ENCODE peak calls at places on chromosomes 7 and 10, in four cellular contexts. B is PC-3, F is neural crest cell, W is BJ. D is an unnamed sample.

GRCh38 chr10:7006614-7007013 is 404.2 kb downstream of the SFMBT2 start:
- DNase-seq in W (no peak), F (no peak), B (no peak), D (no peak)

GRCh38 chr10:28400176-28400575 is 97.3 kb upstream of the MPP7 start:
- DNase-seq in F (no peak), W (no peak), B (no peak), D (no peak)

GRCh38 chr10:99941942-99942835 is 67.6 kb downstream of the DNMBP start:
- DNase-seq in W (no peak), F (no peak), B (no peak), D (no peak)

GRCh38 chr7:28409716-28410627 is 2.3 kb upstream of the CREB5 start:
- DNase-seq in F (peak), B (peak), W (no peak), D (peak)

GRCh38 chr10:86450806-86451603 is 70.6 kb downstream of the WAPL start:
- DNase-seq in B (no peak), W (no peak), F (no peak), D (no peak)

GRCh38 chr7:91098566-91098965 is 165.7 kb upstream of the FZD1 start:
- DNase-seq in F (no peak), W (peak), B (no peak), D (no peak)

GRCh38 chr10:116892873-116893685 is 43.8 kb downstream of the ENO4 start:
- DNase-seq in W (no peak), B (peak), F (no peak), D (no peak)

GRCh38 chr7:137771273-137771672 is 75.5 kb downstream of the DGKI start:
- DNase-seq in F (no peak), B (no peak), W (peak), D (no peak)

GRCh38 chr10:1128649-1129048 is 72.5 kb downstream of the WDR37 start:
- DNase-seq in W (no peak), F (no peak), B (no peak), D (no peak)

GRCh38 chr10:125823663-125824251 is 411 bp downstream of the BCCIP start:
- DNase-seq in B (no peak), W (no peak), F (peak), D (no peak)

GRCh38 chr7:111192614-111193053 is 101.7 kb downstream of the LRRN3 start:
- DNase-seq in B (no peak), W (no peak), F (no peak), D (no peak)

GRCh38 chr7:71784180-71784579 is 628.0 kb downstream of the CALN1 start:
- DNase-seq in B (no peak), W (no peak), F (no peak), D (no peak)

GRCh38 chr7:98788921-98789320 is 80.9 kb downstream of the TMEM130 start:
- DNase-seq in F (no peak), W (no peak), B (no peak), D (no peak)

GRCh38 chr7:76292206-76292573 is 10.3 kb upstream of the HSPB1 start:
- DNase-seq in W (no peak), B (no peak), F (no peak), D (no peak)

GRCh38 chr7:81768951-81769778 is 682 bp downstream of the HGF start:
- DNase-seq in W (no peak), B (no peak), F (no peak), D (no peak)

GRCh38 chr10:85979598-85979997 is 387.0 kb downstream of the GRID1 start:
- DNase-seq in B (no peak), W (no peak), F (no peak), D (no peak)

GRCh38 chr10:125521721-125522680 is 161.0 kb downstream of the TEX36 start:
- DNase-seq in W (no peak), F (peak), B (peak), D (no peak)

GRCh38 chr7:40747856-40748255 is 613.1 kb downstream of the SUGCT start:
- DNase-seq in F (no peak), B (peak), W (no peak), D (no peak)

GRCh38 chr10:29266641-29267040 is 22.2 kb upstream of the LYZL1 start:
- DNase-seq in B (no peak), W (no peak), F (peak), D (no peak)

GRCh38 chr7:1358376-1359050 is 100.8 kb downstream of the MICALL2 start:
- DNase-seq in W (no peak), B (no peak), F (no peak), D (no peak)

GRCh38 chr10:6473901-6474370 is 106.1 kb downstream of the PRKCQ start:
- DNase-seq in B (no peak), F (no peak), W (no peak), D (no peak)

GRCh38 chr7:46687203-46687602 is 766.1 kb upstream of the IGFBP3 start:
- DNase-seq in F (no peak), W (no peak), B (no peak), D (no peak)

GRCh38 chr10:42812028-42812427 is 29.4 kb downstream of the BMS1 start:
- DNase-seq in W (no peak), F (no peak), B (no peak), D (no peak)

GRCh38 chr7:128919241-128919640 is 8.7 kb upstream of the KCP start:
- DNase-seq in W (no peak), B (no peak), F (no peak), D (no peak)

GRCh38 chr7:28020302-28020940 is 160.2 kb downstream of the JAZF1 start:
- DNase-seq in W (no peak), F (peak), B (peak), D (no peak)

GRCh38 chr10:122494833-122495232 is 33.5 kb downstream of the HTRA1 start:
- DNase-seq in F (no peak), W (no peak), B (peak), D (no peak)

GRCh38 chr7:133274265-133274664 is 21.4 kb downstream of the EXOC4 start:
- DNase-seq in W (no peak), F (no peak), B (no peak), D (no peak)

GRCh38 chr7:157522954-157523353 is 186.2 kb downstream of the DNAJB6 start:
- DNase-seq in B (no peak), W (no peak), F (no peak), D (no peak)

GRCh38 chr10:121324678-121325213 is 273.5 kb downstream of the FGFR2 start:
- DNase-seq in F (no peak), W (no peak), B (peak), D (no peak)

GRCh38 chr10:97332586-97333350 is 1.8 kb downstream of the FRAT2 start:
- DNase-seq in F (no peak), W (peak), B (peak), D (no peak)

GRCh38 chr7:50379082-50379481 is 71.1 kb downstream of the FIGNL1 start:
- DNase-seq in W (no peak), F (no peak), B (peak), D (no peak)

GRCh38 chr10:67976292-67977245 is 92.1 kb downstream of the SIRT1 start:
- DNase-seq in F (no peak), W (no peak), B (peak), D (no peak)

GRCh38 chr7:122311719-122312118 is 7.2 kb upstream of the FEZF1 start:
- DNase-seq in W (no peak), F (no peak), B (no peak), D (no peak)

GRCh38 chr7:37656913-37657530 is 26.5 kb upstream of the GPR141 start:
- DNase-seq in F (no peak), W (no peak), B (no peak), D (no peak)
- TF ChIP-seq CTCF in F (no peak), W (no peak), B (no peak), D (no peak)

DNA sequence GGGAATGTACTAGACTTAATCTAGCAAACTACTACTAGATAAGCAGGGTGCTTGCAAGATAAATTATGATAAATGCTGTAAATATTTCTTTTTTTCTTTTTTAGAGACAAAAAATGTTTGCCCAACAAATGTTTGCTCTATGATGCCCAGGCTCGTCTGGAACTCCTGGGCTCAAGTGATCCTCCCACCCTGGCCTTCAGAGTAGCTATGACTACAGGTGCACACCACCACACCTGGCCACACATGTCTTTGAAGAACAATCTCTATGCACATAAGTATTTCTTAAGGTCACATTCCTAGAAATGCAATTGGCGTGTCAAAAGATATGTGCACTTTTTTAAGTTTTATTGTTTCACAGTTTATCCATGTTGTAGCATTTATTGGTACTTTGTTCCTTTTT is 179.6 kb upstream of the FRMD4A start:
- DNase-seq in B (no peak), W (no peak), F (no peak), D (no peak)
- TF ChIP-seq CTCF in B (no peak), W (no peak), F (no peak), D (no peak)

GRCh38 chr7:32221056-32221455 is 150.8 kb upstream of the PDE1C start:
- DNase-seq in B (no peak), W (no peak), F (no peak), D (no peak)

GRCh38 chr7:32223071-32223650 is 153.0 kb upstream of the PDE1C start:
- DNase-seq in W (no peak), B (no peak), F (no peak), D (no peak)

GRCh38 chr7:32221756-32222155 is 151.5 kb upstream of the PDE1C start:
- DNase-seq in B (no peak), F (no peak), W (no peak), D (no peak)

GRCh38 chr7:32223721-32224120 is 153.5 kb upstream of the PDE1C start:
- DNase-seq in W (no peak), F (no peak), B (peak), D (no peak)

GRCh38 chr7:32222251-32222900 is 152.2 kb upstream of the PDE1C start:
- DNase-seq in B (no peak), W (no peak), F (no peak), D (no peak)
- TF ChIP-seq CTCF in B (no peak), W (no peak), F (no peak), D (no peak)

DNA sequence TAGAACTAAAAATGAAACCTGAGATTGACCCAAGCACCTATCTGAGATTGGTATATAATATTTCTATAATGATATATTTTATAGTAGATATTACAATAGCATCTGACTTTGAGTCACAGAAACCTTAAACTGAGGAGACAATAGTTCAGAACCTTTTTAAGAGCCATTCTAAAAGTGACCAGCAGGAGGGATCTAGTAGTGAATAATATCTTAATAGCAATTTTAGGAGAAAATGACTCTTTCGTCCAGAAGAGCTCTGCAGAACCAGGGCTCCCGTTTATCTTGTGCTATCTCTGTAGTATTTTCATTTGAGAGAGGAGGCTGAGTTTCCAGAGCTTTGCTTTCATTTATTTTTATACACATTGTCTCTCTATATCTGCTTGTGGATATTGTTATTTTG is 68.1 kb downstream of the PODXL start:
- DNase-seq in B (peak), F (no peak), W (no peak), D (no peak)
- TF ChIP-seq CTCF in B (peak), F (peak), W (peak), D (peak)

GRCh38 chr7:44280636-44280992 is 44.8 kb downstream of the CAMK2B start:
- DNase-seq in B (no peak), F (no peak), W (no peak), D (peak)

GRCh38 chr7:44279731-44280505 is 45.5 kb downstream of the CAMK2B start:
- DNase-seq in B (no peak), F (no peak), W (no peak), D (peak)

GRCh38 chr7:44282601-44283171 is 42.7 kb downstream of the CAMK2B start:
- DNase-seq in B (no peak), W (no peak), F (no peak), D (peak)

GRCh38 chr7:44281811-44282600 is 43.4 kb downstream of the CAMK2B start:
- DNase-seq in F (no peak), B (no peak), W (no peak), D (peak)

GRCh38 chr7:44280993-44281721 is 44.2 kb downstream of the CAMK2B start:
- DNase-seq in B (no peak), F (no peak), W (no peak), D (peak)
- TF ChIP-seq CTCF in B (no peak), F (no peak), W (no peak), D (no peak)

DNA sequence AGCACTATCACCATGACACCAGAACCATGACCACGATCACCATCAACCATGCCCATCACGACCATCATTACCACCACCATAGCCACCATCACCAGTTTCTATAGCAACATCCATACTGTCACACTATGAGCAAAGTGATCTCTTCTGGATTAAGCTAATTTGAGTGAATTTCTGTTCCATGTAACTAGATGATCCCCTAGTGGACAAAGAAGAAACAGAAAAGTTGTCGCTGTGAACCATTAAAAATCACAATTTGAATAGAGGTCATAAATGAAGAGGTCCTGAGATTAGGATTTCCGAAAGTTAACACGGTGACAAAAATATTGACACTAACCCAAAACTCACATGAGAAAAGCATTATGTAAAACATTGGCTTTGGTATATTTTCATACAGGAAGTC is 77.6 kb downstream of the CLRN3 start:
- DNase-seq in W (no peak), B (no peak), F (no peak), D (no peak)
- TF ChIP-seq CTCF in W (no peak), B (no peak), F (peak), D (peak)